ENCODE peak calls at places on chromosomes 11 and 22, in five cellular contexts. J is brain microvascular endothelial cell, Z is right atrium auricular region, A is coronary artery, O is sigmoid colon. H is an unnamed sample.

GRCh38 chr11:24145411-24145810 is 351.4 kb upstream of the LUZP2 start:
- DNase-seq in O (no peak), Z (no peak), J (no peak), A (no peak), H (no peak)

GRCh38 chr11:129287920-129288319 is 87.7 kb upstream of the BARX2 start:
- DNase-seq in J (no peak), O (no peak), Z (no peak), A (no peak), H (no peak)

GRCh38 chr22:28008056-28008455 is 89.0 kb upstream of the PITPNB start:
- DNase-seq in A (no peak), O (no peak), J (no peak), Z (no peak), H (no peak)

GRCh38 chr11:86940122-86940777 is 14.9 kb downstream of the FZD4 start:
- DNase-seq in Z (no peak), A (no peak), J (peak; percentile 71), O (peak; percentile 85), H (no peak)

GRCh38 chr11:130181295-130182272 is 22.0 kb downstream of the ST14 start:
- DNase-seq in J (peak; percentile 67), A (no peak), O (no peak), Z (no peak), H (no peak)

GRCh38 chr11:28547395-28547794 is 439.2 kb downstream of the METTL15 start:
- DNase-seq in O (no peak), A (no peak), Z (no peak), J (no peak), H (no peak)

GRCh38 chr22:20774882-20775281 is 969 bp downstream of the SERPIND1 start:
- DNase-seq in Z (no peak), J (no peak), A (no peak), O (no peak), H (no peak)

GRCh38 chr11:6612816-6613136 is 760 bp upstream of the TAF10 start:
- DNase-seq in J (no peak), Z (no peak), O (no peak), A (no peak), H (peak; percentile 49)

GRCh38 chr22:49506010-49506400 is 321.7 kb downstream of the BRD1 start:
- DNase-seq in O (no peak), J (no peak), Z (no peak), A (peak; percentile 62), H (no peak)

GRCh38 chr11:31817621-31818493 is 6.7 kb upstream of the PAX6 start:
- DNase-seq in A (no peak), O (no peak), J (no peak), Z (no peak), H (peak; percentile 69)

GRCh38 chr22:45008853-45009751 is 703 bp downstream of the PHF21B start:
- DNase-seq in A (no peak), O (no peak), Z (no peak), J (no peak), H (peak; percentile 77)

GRCh38 chr11:95128602-95129001 is 39.0 kb downstream of the ENDOD1 start:
- DNase-seq in O (no peak), Z (no peak), A (no peak), J (no peak), H (no peak)

GRCh38 chr11:111329306-111330204 is 31.2 kb downstream of the POU2AF3 start:
- DNase-seq in O (peak; percentile 81), Z (no peak), J (no peak), A (no peak), H (no peak)

GRCh38 chr22:29299136-29299900 is 7.1 kb upstream of the GAS2L1 start:
- DNase-seq in J (no peak), Z (peak; percentile 55), O (no peak), A (no peak), H (no peak)

GRCh38 chr11:77710358-77710757 is 72.8 kb upstream of the CLNS1A start:
- DNase-seq in O (no peak), J (peak; percentile 2), A (no peak), Z (no peak), H (no peak)

GRCh38 chr11:131195801-131196517 is 174.5 kb upstream of the NTM start:
- DNase-seq in A (no peak), J (peak; percentile 2), Z (no peak), O (peak; percentile 87), H (no peak)

GRCh38 chr11:30282289-30282631 is 40.6 kb upstream of the ARL14EP start:
- DNase-seq in O (no peak), Z (no peak), A (no peak), J (no peak), H (peak; percentile 29)

GRCh38 chr11:48148749-48149148 is 67.9 kb upstream of the OR4B1 start:
- DNase-seq in J (no peak), Z (no peak), O (no peak), A (no peak), H (no peak)

GRCh38 chr22:42604403-42604802 is 10.3 kb downstream of the POLDIP3 start:
- DNase-seq in Z (no peak), J (peak; percentile 22), A (no peak), O (no peak), H (no peak)

GRCh38 chr22:20916916-20917810 is at the start of gene CRKL:
- DNase-seq in O (peak; percentile 99), J (peak; percentile 94), A (peak; percentile 97), Z (peak; percentile 97), H (peak; percentile 99)

GRCh38 chr11:12007230-12007593 is 1.2 kb downstream of the DKK3 start:
- DNase-seq in J (no peak), A (no peak), Z (no peak), O (no peak), H (no peak)

GRCh38 chr22:40030026-40030756 is 35.4 kb downstream of the FAM83F start:
- DNase-seq in O (no peak), J (no peak), Z (no peak), A (no peak), H (no peak)

GRCh38 chr11:117026593-117027330 is 71.5 kb downstream of the SIK3 start:
- DNase-seq in O (no peak), A (no peak), J (peak; percentile 52), Z (no peak), H (no peak)

GRCh38 chr11:118621071-118621815 is 13.8 kb downstream of the PHLDB1 start:
- DNase-seq in Z (peak; percentile 85), O (peak; percentile 96), A (peak; percentile 96), J (peak; percentile 90), H (peak; percentile 95)

GRCh38 chr11:62593434-62594044 is 2.2 kb upstream of the TUT1 start:
- DNase-seq in Z (peak; percentile 89), J (peak; percentile 70), O (peak; percentile 90), A (no peak), H (peak; percentile 88)

GRCh38 chr11:67418476-67419281 is 3.2 kb downstream of the CARNS1 start:
- DNase-seq in A (no peak), O (no peak), Z (no peak), J (no peak), H (peak; percentile 80)

GRCh38 chr22:30968015-30968923 is at the start of gene MORC2:
- DNase-seq in J (no peak), A (peak; percentile 84), Z (peak; percentile 59), O (peak; percentile 84), H (peak; percentile 90)

GRCh38 chr11:808427-809286 is 1.1 kb upstream of the RPLP2 start:
- DNase-seq in Z (peak; percentile 93), O (peak; percentile 93), A (no peak), J (no peak), H (no peak)

GRCh38 chr11:80694385-80694784 is 1253.6 kb upstream of the TENM4 start:
- DNase-seq in Z (no peak), J (no peak), O (no peak), A (no peak), H (no peak)

GRCh38 chr11:114059984-114060401 is 482 bp downstream of the ZBTB16 start:
- DNase-seq in Z (no peak), O (peak; percentile 77), A (no peak), J (no peak), H (no peak)

GRCh38 chr11:64803163-64803845 is at the start of gene MAP4K2:
- DNase-seq in J (peak; percentile 80), O (peak; percentile 97), A (peak; percentile 93), Z (peak; percentile 94), H (peak; percentile 93)
- TF ChIP-seq CTCF in J (peak; percentile 12), O (peak; percentile 8), A (no peak), Z (peak; percentile 41), H (no peak)

GRCh38 chr11:14872032-14872431 is 20.0 kb downstream of the CYP2R1 start:
- DNase-seq in O (no peak), J (no peak), A (no peak), Z (no peak), H (no peak)

GRCh38 chr11:14875163-14875562 is 16.9 kb downstream of the CYP2R1 start:
- DNase-seq in A (no peak), J (no peak), O (no peak), Z (no peak), H (no peak)

GRCh38 chr11:14873632-14874031 is 18.4 kb downstream of the CYP2R1 start:
- DNase-seq in Z (no peak), J (no peak), O (no peak), A (no peak), H (no peak)
- H3K27ac ChIP-seq in Z (no peak overlapping the region), J (no peak overlapping the region), O (no peak overlapping the region), A (no peak overlapping the region), H (no peak overlapping the region)

GRCh38 chr11:123659311-123659710 is 4.9 kb upstream of the SCN3B start:
- DNase-seq in Z (no peak), O (no peak), A (no peak), J (no peak), H (no peak)

GRCh38 chr11:123650901-123651300 is 3.5 kb downstream of the SCN3B start:
- DNase-seq in J (no peak), O (no peak), A (no peak), Z (no peak), H (no peak)

GRCh38 chr11:123653405-123653996 is 923 bp downstream of the SCN3B start:
- DNase-seq in A (no peak), Z (no peak), O (no peak), J (no peak), H (no peak)

GRCh38 chr11:123654566-123655081 is at the start of gene SCN3B:
- DNase-seq in Z (no peak), A (no peak), J (peak; percentile 59), O (peak; percentile 71), H (peak; percentile 91)

GRCh38 chr11:123653997-123654565 is 343 bp downstream of the SCN3B start:
- DNase-seq in A (no peak), J (peak; percentile 31), O (peak; percentile 66), Z (no peak), H (peak; percentile 89)
- TF ChIP-seq CTCF in A (no peak), J (no peak), O (no peak), Z (no peak), H (no peak)

DNA sequence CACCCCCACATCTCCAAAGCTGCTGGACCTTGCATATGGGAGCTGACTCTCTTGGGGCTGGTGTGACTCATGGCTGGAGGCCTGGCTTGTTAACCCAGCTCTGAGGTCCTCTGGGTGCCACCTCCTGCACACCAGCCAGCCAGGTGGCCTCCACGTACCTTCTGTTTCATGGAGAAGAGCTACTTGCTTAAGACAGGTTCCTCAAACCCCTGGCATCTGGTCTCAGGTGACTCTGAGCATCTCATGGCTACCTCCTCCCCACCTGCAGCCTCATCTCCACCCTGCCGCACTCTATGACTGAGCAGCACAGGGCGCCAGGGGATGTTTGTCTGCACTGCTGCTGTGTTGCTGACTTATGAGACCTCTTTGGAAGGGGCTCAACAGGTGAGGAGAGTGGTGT is 55.7 kb downstream of the BCR start:
- DNase-seq in Z (no peak), J (no peak), O (no peak), A (no peak), H (no peak)
- H3K27ac ChIP-seq in Z (no peak overlapping the region), J (peak overlapping the region; percentile 0), O (no peak overlapping the region), A (peak overlapping the region; percentile 6), H (no peak overlapping the region)

GRCh38 chr11:60634151-60634550 is 65.3 kb upstream of the MS4A8 start:
- DNase-seq in A (no peak), J (no peak), O (no peak), Z (no peak), H (no peak)
- TF ChIP-seq CTCF in A (no peak), J (no peak), O (no peak), Z (no peak), H (peak; percentile 19)

H was measured in kidney.